ENCODE peak calls at places on chromosomes 13 and 19, in seven cellular contexts. X, M, U, S, J, H and T are unnamed samples.

GRCh38 chr19:7944177-7944761 is 803 bp upstream of the TIMM44 start:
- DNase-seq in X (peak), M (peak), U (peak), S (peak), J (peak), H (peak), T (peak)

GRCh38 chr13:109715902-109716301 is 70.5 kb downstream of the IRS2 start:
- DNase-seq in X (no peak), M (no peak), U (no peak), S (peak), J (no peak), H (no peak), T (no peak)

GRCh38 chr13:50085063-50085462 is 69.8 kb downstream of the KCNRG start:
- DNase-seq in X (no peak), M (no peak), U (no peak), S (peak), J (no peak), H (no peak), T (peak)

GRCh38 chr19:7852851-7853759 is 21.1 kb downstream of the PRR36 start:
- DNase-seq in X (peak), M (peak), U (peak), S (peak), J (peak), H (no peak), T (no peak)

GRCh38 chr13:111505175-111505777 is 184.8 kb downstream of the TEX29 start:
- DNase-seq in X (no peak), M (no peak), U (no peak), S (no peak), J (no peak), H (no peak), T (peak)

GRCh38 chr13:98542568-98543379 is 34.1 kb downstream of the STK24 start:
- DNase-seq in X (no peak), M (no peak), U (peak), S (no peak), J (no peak), H (no peak), T (peak)

GRCh38 chr13:32228330-32229041 is 86.7 kb downstream of the ZAR1L start:
- DNase-seq in X (no peak), M (no peak), U (no peak), S (peak), J (no peak), H (no peak), T (no peak)

GRCh38 chr19:5436101-5436947 is 18.9 kb upstream of the ZNRF4 start:
- DNase-seq in X (no peak), M (no peak), U (peak), S (peak), J (no peak), H (peak), T (peak)

GRCh38 chr19:11286312-11286974 is 9.5 kb upstream of the TSPAN16 start:
- DNase-seq in X (no peak), M (peak), U (no peak), S (peak), J (no peak), H (no peak), T (no peak)

GRCh38 chr19:10471909-10472308 is 31.2 kb downstream of the KEAP1 start:
- DNase-seq in X (no peak), M (no peak), U (no peak), S (peak), J (no peak), H (no peak), T (no peak)

GRCh38 chr13:48730971-48731658 is 77.4 kb downstream of the CYSLTR2 start:
- DNase-seq in X (no peak), M (no peak), U (no peak), S (peak), J (no peak), H (no peak), T (no peak)

GRCh38 chr19:749811-750210 is 1.1 kb upstream of the MISP start:
- DNase-seq in X (no peak), M (no peak), U (no peak), S (no peak), J (no peak), H (no peak), T (no peak)

GRCh38 chr13:110469597-110469996 is 91.9 kb downstream of the RAB20 start:
- DNase-seq in X (no peak), M (no peak), U (no peak), S (no peak), J (no peak), H (no peak), T (no peak)

GRCh38 chr13:21670883-21671792 is at the start of gene FGF9:
- DNase-seq in X (peak), M (peak), U (peak), S (peak), J (peak), H (no peak), T (peak)

GRCh38 chr13:48733739-48734329 is 80.1 kb downstream of the CYSLTR2 start:
- DNase-seq in X (no peak), M (no peak), U (no peak), S (no peak), J (no peak), H (no peak), T (no peak)

GRCh38 chr13:43981091-43981490 is 101.4 kb downstream of the LACC1 start:
- DNase-seq in X (no peak), M (no peak), U (no peak), S (no peak), J (no peak), H (no peak), T (no peak)

GRCh38 chr19:35294328-35294727 is 2.4 kb downstream of the MAG start:
- DNase-seq in X (no peak), M (no peak), U (no peak), S (no peak), J (no peak), H (no peak), T (no peak)

GRCh38 chr19:33862991-33863390 is 66.3 kb downstream of the KCTD15 start:
- DNase-seq in X (no peak), M (no peak), U (no peak), S (no peak), J (no peak), H (no peak), T (no peak)

GRCh38 chr19:19034204-19034624 is 811 bp downstream of the ARMC6 start:
- DNase-seq in X (peak), M (no peak), U (peak), S (peak), J (peak), H (no peak), T (peak)

GRCh38 chr19:29615891-29616425 is 9.9 kb downstream of the POP4 start:
- DNase-seq in X (no peak), M (no peak), U (no peak), S (no peak), J (no peak), H (no peak), T (no peak)

GRCh38 chr19:48881741-48882657 is 9.8 kb downstream of the PPP1R15A start:
- DNase-seq in X (peak), M (no peak), U (no peak), S (no peak), J (no peak), H (no peak), T (no peak)

GRCh38 chr19:43425567-43426392 is 11.1 kb downstream of the TEX101 start:
- DNase-seq in X (no peak), M (no peak), U (no peak), S (peak), J (no peak), H (no peak), T (no peak)

GRCh38 chr19:58469241-58470013 is 2.5 kb downstream of the ZNF324 start:
- DNase-seq in X (no peak), M (no peak), U (no peak), S (no peak), J (no peak), H (no peak), T (no peak)

GRCh38 chr13:25738342-25738771 is 313.5 kb downstream of the SHISA2 start:
- DNase-seq in X (no peak), M (no peak), U (no peak), S (no peak), J (no peak), H (no peak), T (no peak)

GRCh38 chr19:31338069-31338767 is 11.0 kb downstream of the TSHZ3 start:
- DNase-seq in X (no peak), M (peak), U (no peak), S (peak), J (no peak), H (no peak), T (no peak)

GRCh38 chr19:10228393-10228792 is 2.7 kb downstream of the S1PR2 start:
- DNase-seq in X (no peak), M (no peak), U (no peak), S (no peak), J (no peak), H (no peak), T (no peak)

GRCh38 chr19:46616631-46617322 is 8.1 kb downstream of the PTGIR start:
- DNase-seq in X (peak), M (no peak), U (peak), S (peak), J (no peak), H (no peak), T (peak)

GRCh38 chr19:15331419-15332310 is 674 bp downstream of the BRD4 start:
- DNase-seq in X (peak), M (peak), U (peak), S (no peak), J (peak), H (no peak), T (peak)

GRCh38 chr19:38135150-38135998 is 88.6 kb downstream of the DPF1 start:
- DNase-seq in X (no peak), M (no peak), U (no peak), S (peak), J (no peak), H (no peak), T (no peak)

GRCh38 chr13:70964124-70964523 is 855.9 kb upstream of the KLHL1 start:
- DNase-seq in X (no peak), M (no peak), U (no peak), S (no peak), J (no peak), H (no peak), T (no peak)

GRCh38 chr19:591099-591958 is 1.6 kb downstream of the HCN2 start:
- DNase-seq in X (no peak), M (no peak), U (no peak), S (no peak), J (no peak), H (no peak), T (no peak)